ENCODE peak calls at places on chromosomes 12 and 14, in six cellular contexts. M is heart left ventricle, L is H9, C is tibial nerve, Y is adrenal gland, V is left lung. K is an unnamed sample.

GRCh38 chr12:119704065-119704747 is 36.3 kb downstream of the PRKAB1 start:
- DNase-seq in M (peak; percentile 72), L (no peak), C (no peak), Y (peak; percentile 84), V (no peak), K (no peak)

GRCh38 chr12:107450541-107450940 is 235.1 kb upstream of the PWP1 start:
- DNase-seq in M (no peak), L (no peak), C (no peak), Y (no peak), V (no peak), K (no peak)

GRCh38 chr12:92034858-92035401 is 110.7 kb downstream of the BTG1 start:
- DNase-seq in M (peak; percentile 44), L (no peak), C (peak; percentile 34), Y (peak; percentile 66), V (peak; percentile 57), K (peak; percentile 55)

GRCh38 chr14:63905370-63905769 is 52.6 kb downstream of the SYNE2 start:
- DNase-seq in M (no peak), L (no peak), C (no peak), Y (no peak), V (no peak), K (no peak)

GRCh38 chr14:72480465-72481243 is 413.2 kb downstream of the DPF3 start:
- DNase-seq in M (no peak), L (no peak), C (no peak), Y (no peak), V (no peak), K (no peak)

GRCh38 chr14:72643317-72643801 is 250.5 kb downstream of the DPF3 start:
- DNase-seq in M (peak; percentile 34), L (no peak), C (no peak), Y (peak; percentile 69), V (no peak), K (no peak)

GRCh38 chr12:51351913-51352532 is 5.5 kb upstream of the CELA1 start:
- DNase-seq in M (no peak), L (peak; percentile 91), C (peak; percentile 31), Y (peak; percentile 73), V (no peak), K (no peak)

GRCh38 chr12:48786591-48787544 is 2.0 kb downstream of the ADCY6 start:
- DNase-seq in M (peak; percentile 83), L (no peak), C (no peak), Y (no peak), V (no peak), K (no peak)

GRCh38 chr14:98725676-98726075 is 546.3 kb downstream of the BCL11B start:
- DNase-seq in M (no peak), L (no peak), C (no peak), Y (no peak), V (no peak), K (no peak)

GRCh38 chr12:113497709-113498108 is 26.0 kb upstream of the LHX5 start:
- DNase-seq in M (no peak), L (no peak), C (no peak), Y (no peak), V (no peak), K (no peak)

GRCh38 chr14:105192866-105193731 is 12.0 kb upstream of the NUDT14 start:
- DNase-seq in M (peak; percentile 58), L (no peak), C (no peak), Y (no peak), V (no peak), K (peak; percentile 19)

GRCh38 chr12:69991683-69992297 is 166.8 kb downstream of the MYRFL start:
- DNase-seq in M (no peak), L (no peak), C (no peak), Y (no peak), V (no peak), K (no peak)

GRCh38 chr14:104138891-104139459 is 588 bp downstream of the KIF26A start:
- DNase-seq in M (no peak), L (no peak), C (no peak), Y (no peak), V (peak; percentile 28), K (no peak)

GRCh38 chr14:102086346-102086971 is 385 bp downstream of the HSP90AA1 start:
- DNase-seq in M (peak; percentile 67), L (no peak), C (peak; percentile 16), Y (peak; percentile 63), V (peak; percentile 65), K (peak; percentile 60)

GRCh38 chr12:132295101-132295526 is 34.3 kb downstream of the GALNT9 start:
- DNase-seq in M (no peak), L (no peak), C (no peak), Y (no peak), V (no peak), K (no peak)

GRCh38 chr12:113647048-113647447 is 175.4 kb upstream of the LHX5 start:
- DNase-seq in M (no peak), L (no peak), C (no peak), Y (no peak), V (no peak), K (no peak)

GRCh38 chr12:104669057-104669770 is 212.5 kb downstream of the CHST11 start:
- DNase-seq in M (peak; percentile 70), L (no peak), C (no peak), Y (peak; percentile 42), V (no peak), K (no peak)

GRCh38 chr12:56084958-56085543 is 5.1 kb downstream of the ERBB3 start:
- DNase-seq in M (no peak), L (peak; percentile 76), C (no peak), Y (peak; percentile 53), V (no peak), K (peak; percentile 10)

GRCh38 chr14:70171719-70172118 is 17.0 kb downstream of the SLC8A3 start:
- DNase-seq in M (no peak), L (no peak), C (no peak), Y (no peak), V (no peak), K (no peak)

GRCh38 chr12:1705774-1706173 is 14.9 kb downstream of the ADIPOR2 start:
- DNase-seq in M (no peak), L (no peak), C (no peak), Y (no peak), V (no peak), K (no peak)

GRCh38 chr12:95215925-95216324 is 1.3 kb downstream of the FGD6 start:
- DNase-seq in M (no peak), L (no peak), C (no peak), Y (no peak), V (no peak), K (no peak)

GRCh38 chr14:65263161-65263788 is 149.3 kb upstream of the FUT8 start:
- DNase-seq in M (no peak), L (no peak), C (no peak), Y (no peak), V (no peak), K (no peak)

GRCh38 chr12:30862486-30862885 is 64.1 kb upstream of the TSPAN11 start:
- DNase-seq in M (peak; percentile 38), L (no peak), C (no peak), Y (peak; percentile 30), V (no peak), K (no peak)

DNA sequence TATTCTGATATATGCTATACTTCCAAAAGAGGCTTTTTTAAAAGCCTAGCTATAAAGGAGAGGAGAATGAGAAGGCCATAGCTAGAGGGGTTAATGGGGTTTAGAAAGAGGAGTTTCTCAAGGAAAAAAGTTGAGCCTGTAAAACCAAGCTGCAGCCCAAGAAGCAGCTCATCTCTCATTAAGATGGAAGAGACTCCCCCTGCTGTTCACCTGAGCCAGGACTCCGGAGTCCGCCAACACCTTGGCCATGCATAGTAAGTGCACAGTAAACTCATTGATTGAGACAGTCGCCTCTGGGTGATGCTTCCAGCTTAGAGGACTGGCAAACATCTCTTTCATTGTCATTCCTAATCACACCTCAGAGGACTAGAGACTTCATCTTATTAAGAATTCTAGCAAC is 46.2 kb downstream of the ANO2 start:
- DNase-seq in M (no peak), L (peak; percentile 63), C (no peak), Y (no peak), V (no peak), K (no peak)
- TF ChIP-seq CTCF in M (no peak), L (peak; percentile 68), C (no peak), Y (no peak), V (no peak), K (no peak)

DNA sequence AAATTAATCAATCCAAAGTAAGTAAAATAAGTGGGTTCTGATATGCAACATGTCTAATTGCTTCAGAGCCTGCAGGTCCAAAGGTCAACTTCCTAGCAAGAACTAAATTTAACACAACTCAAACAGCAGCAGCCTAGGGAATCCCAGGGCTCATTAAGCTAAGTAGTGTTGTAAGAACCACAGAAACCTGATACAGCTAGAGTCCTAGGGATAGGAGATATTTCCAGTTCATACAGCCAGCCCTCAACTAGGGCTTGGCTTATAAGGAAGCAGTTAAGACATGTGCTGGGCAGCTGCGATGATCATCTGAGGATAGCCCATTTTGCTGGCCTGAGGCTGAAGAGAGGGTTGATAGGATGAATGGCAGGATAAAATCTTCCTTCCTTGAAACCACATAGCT is at the start of gene OR4Q3:
- DNase-seq in M (no peak), L (no peak), C (no peak), Y (no peak), V (no peak), K (no peak)
- H3K9me3 ChIP-seq in M (no peaks in the 10 kb centered on the region), L (peaks cover 76% of the 10 kb centered on the region), C (no peaks in the 10 kb centered on the region), Y (no peaks in the 10 kb centered on the region), V (peaks cover 4% of the 10 kb centered on the region), K (no peaks in the 10 kb centered on the region)

GRCh38 chr12:123670882-123671728 is at the start of gene TCTN2:
- DNase-seq in M (peak; percentile 94), L (peak; percentile 98), C (peak; percentile 94), Y (peak; percentile 96), V (peak; percentile 92), K (peak; percentile 93)
- H3K27ac ChIP-seq in M (peak within 1 kb of the TSS; percentile 63), L (no peak within 1 kb of the TSS), C (no peak within 1 kb of the TSS), Y (peak within 1 kb of the TSS; percentile 15), V (no peak within 1 kb of the TSS), K (no peak within 1 kb of the TSS)

GRCh38 chr14:22820731-22821130 is 5.5 kb upstream of the SLC7A7 start:
- DNase-seq in M (no peak), L (no peak), C (no peak), Y (no peak), V (no peak), K (no peak)

GRCh38 chr14:22821193-22822016 is 6.2 kb upstream of the SLC7A7 start:
- DNase-seq in M (peak; percentile 31), L (no peak), C (no peak), Y (no peak), V (no peak), K (no peak)

GRCh38 chr14:22824711-22825359 is 4.9 kb upstream of the MRPL52 start:
- DNase-seq in M (no peak), L (no peak), C (no peak), Y (no peak), V (peak; percentile 53), K (no peak)

GRCh38 chr14:22822017-22822618 is 6.9 kb upstream of the SLC7A7 start:
- DNase-seq in M (no peak), L (peak; percentile 77), C (no peak), Y (no peak), V (no peak), K (no peak)

GRCh38 chr14:22822619-22823551 is 6.8 kb upstream of the MRPL52 start:
- DNase-seq in M (peak; percentile 72), L (peak; percentile 97), C (peak; percentile 69), Y (peak; percentile 76), V (peak; percentile 81), K (peak; percentile 52)
- TF ChIP-seq CTCF in M (peak; percentile 97), L (peak; percentile 98), C (peak; percentile 87), Y (peak; percentile 80), V (peak; percentile 73), K (peak; percentile 83)

DNA sequence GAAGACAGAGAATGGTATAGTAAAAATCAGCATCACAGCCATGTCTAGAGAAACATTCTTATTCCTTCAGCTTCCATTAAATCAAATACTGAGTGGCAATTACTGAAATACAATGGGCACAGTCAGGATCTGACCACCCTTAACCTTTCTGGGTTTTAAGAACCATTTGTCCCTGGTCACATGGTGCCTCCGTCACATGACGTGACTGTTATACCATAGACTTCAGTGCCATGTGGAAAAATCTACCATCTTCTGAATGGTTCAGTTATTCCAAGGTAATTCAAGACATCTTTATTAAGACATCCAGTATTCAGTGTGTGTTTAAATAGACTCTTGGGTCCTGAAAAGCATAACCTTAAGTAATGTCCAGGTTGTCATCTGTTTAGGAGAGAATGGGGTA is 553.1 kb upstream of the FLRT2 start:
- DNase-seq in M (no peak), L (no peak), C (no peak), Y (no peak), V (no peak), K (no peak)
- H3K9me3 ChIP-seq in M (no peaks in the 10 kb centered on the region), L (no peaks in the 10 kb centered on the region), C (no peaks in the 10 kb centered on the region), Y (no peaks in the 10 kb centered on the region), V (no peaks in the 10 kb centered on the region), K (peaks cover 4% of the 10 kb centered on the region)

K was measured in CD4-positive, alpha-beta T cell.